ENCODE peak calls at places on chromosomes 3 and 15, in seven cellular contexts. H, I, T, U, Q, O and Y are unnamed samples.

GRCh38 chr15:76340198-76340801 is 3.7 kb downstream of the ISL2 start:
- DNase-seq in O (peak), U (no peak), I (peak), T (no peak), H (no peak), Q (no peak), Y (no peak)

GRCh38 chr3:194711913-194712312 is 26.2 kb downstream of the FAM43A start:
- DNase-seq in O (peak), T (no peak), H (peak), I (peak), Q (no peak), U (peak), Y (peak)

GRCh38 chr3:111246967-111247760 is 175.5 kb downstream of the NECTIN3 start:
- DNase-seq in Q (no peak), O (peak), I (no peak), T (no peak), H (peak), U (peak), Y (peak)

GRCh38 chr15:77552066-77552465 is 80.6 kb downstream of the LINGO1 start:
- DNase-seq in O (no peak), I (no peak), U (no peak), Q (no peak), H (no peak), T (no peak), Y (no peak)

GRCh38 chr3:62003833-62004232 is 369.5 kb downstream of the FEZF2 start:
- DNase-seq in O (no peak), Q (no peak), H (no peak), U (no peak), I (no peak), T (no peak), Y (no peak)

GRCh38 chr3:94811836-94812235 is 749.0 kb downstream of the NSUN3 start:
- DNase-seq in U (no peak), Q (peak), I (peak), O (no peak), H (no peak), T (no peak), Y (no peak)

GRCh38 chr3:134360046-134360445 is 14.2 kb downstream of the AMOTL2 start:
- DNase-seq in U (no peak), H (no peak), I (no peak), Q (no peak), O (no peak), T (no peak), Y (no peak)

GRCh38 chr3:125083776-125084175 is 28.0 kb upstream of the HEG1 start:
- DNase-seq in I (no peak), U (no peak), O (peak), Q (no peak), T (no peak), H (no peak), Y (no peak)

GRCh38 chr3:53938645-53939044 is 47.0 kb upstream of the SELENOK start:
- DNase-seq in O (peak), U (peak), Q (peak), H (no peak), I (peak), T (peak), Y (no peak)

GRCh38 chr3:58387650-58388546 is 45.7 kb downstream of the PDHB start:
- DNase-seq in O (no peak), H (no peak), Q (no peak), I (no peak), T (no peak), U (no peak), Y (no peak)

GRCh38 chr3:33089515-33089914 is 7.4 kb downstream of the GLB1 start:
- DNase-seq in I (no peak), H (no peak), T (no peak), U (no peak), O (no peak), Q (no peak), Y (no peak)

GRCh38 chr3:106485202-106485601 is 616.4 kb upstream of the CBLB start:
- DNase-seq in O (no peak), I (no peak), U (no peak), H (no peak), Q (no peak), T (no peak), Y (no peak)

GRCh38 chr15:32029409-32029861 is 880 bp upstream of the CHRNA7 start:
- DNase-seq in I (peak), H (no peak), U (no peak), O (peak), Q (no peak), T (no peak), Y (no peak)

GRCh38 chr3:146814601-146815315 is 209.6 kb upstream of the PLSCR5 start:
- DNase-seq in I (peak), U (peak), O (peak), H (no peak), Q (no peak), T (no peak), Y (peak)

GRCh38 chr3:135806342-135806741 is 159.2 kb upstream of the PPP2R3A start:
- DNase-seq in H (no peak), I (peak), O (no peak), Q (no peak), U (no peak), T (no peak), Y (no peak)

GRCh38 chr15:49145651-49146609 is 9.5 kb downstream of the COPS2 start:
- DNase-seq in U (peak), T (peak), Q (peak), I (peak), O (peak), H (no peak), Y (no peak)

GRCh38 chr3:128879991-128880390 is 571 bp downstream of the ACAD9 start:
- DNase-seq in I (no peak), T (no peak), O (no peak), Q (peak), H (no peak), U (no peak), Y (no peak)

GRCh38 chr3:166123088-166123487 is 285.9 kb upstream of the BCHE start:
- DNase-seq in U (no peak), Q (no peak), I (no peak), O (no peak), H (no peak), T (no peak), Y (no peak)

GRCh38 chr15:49734831-49735508 is 114.1 kb downstream of the DTWD1 start:
- DNase-seq in T (no peak), Q (no peak), O (no peak), H (no peak), I (no peak), U (no peak), Y (no peak)

GRCh38 chr3:115397433-115397832 is 225.9 kb upstream of the GAP43 start:
- DNase-seq in T (no peak), Q (no peak), U (no peak), O (peak), H (no peak), I (no peak), Y (no peak)

GRCh38 chr3:32816439-32817194 is 1.2 kb upstream of the TRIM71 start:
- DNase-seq in O (peak), H (no peak), U (no peak), T (no peak), I (peak), Q (peak), Y (no peak)

GRCh38 chr15:43329960-43330779 is at the start of gene LCMT2:
- DNase-seq in H (peak), T (peak), U (peak), O (peak), Q (peak), I (peak), Y (peak)

GRCh38 chr3:159237221-159237620 is 435.4 kb downstream of the MFSD1 start:
- DNase-seq in T (no peak), I (no peak), H (no peak), U (no peak), O (no peak), Q (no peak), Y (no peak)

GRCh38 chr3:72950801-72951200 is 45.8 kb upstream of the PPP4R2 start:
- DNase-seq in T (no peak), I (peak), H (no peak), U (no peak), O (no peak), Q (no peak), Y (no peak)

GRCh38 chr3:9088431-9089353 is 125.4 kb upstream of the RAD18 start:
- DNase-seq in T (no peak), I (no peak), U (peak), O (peak), Q (peak), H (no peak), Y (no peak)

GRCh38 chr3:38713121-38713520 is 63.6 kb upstream of the SCN5A start:
- DNase-seq in U (no peak), O (no peak), Q (no peak), H (no peak), I (no peak), T (no peak), Y (no peak)

GRCh38 chr3:38711321-38711720 is 61.8 kb upstream of the SCN5A start:
- DNase-seq in T (no peak), Q (no peak), H (no peak), I (no peak), O (no peak), U (peak), Y (no peak)

GRCh38 chr3:38706961-38707360 is 57.5 kb upstream of the SCN5A start:
- DNase-seq in H (no peak), Q (no peak), I (no peak), U (no peak), O (no peak), T (no peak), Y (no peak)

GRCh38 chr3:38702231-38702630 is 52.7 kb upstream of the SCN5A start:
- DNase-seq in T (no peak), O (no peak), U (no peak), Q (no peak), I (no peak), H (no peak), Y (no peak)

DNA sequence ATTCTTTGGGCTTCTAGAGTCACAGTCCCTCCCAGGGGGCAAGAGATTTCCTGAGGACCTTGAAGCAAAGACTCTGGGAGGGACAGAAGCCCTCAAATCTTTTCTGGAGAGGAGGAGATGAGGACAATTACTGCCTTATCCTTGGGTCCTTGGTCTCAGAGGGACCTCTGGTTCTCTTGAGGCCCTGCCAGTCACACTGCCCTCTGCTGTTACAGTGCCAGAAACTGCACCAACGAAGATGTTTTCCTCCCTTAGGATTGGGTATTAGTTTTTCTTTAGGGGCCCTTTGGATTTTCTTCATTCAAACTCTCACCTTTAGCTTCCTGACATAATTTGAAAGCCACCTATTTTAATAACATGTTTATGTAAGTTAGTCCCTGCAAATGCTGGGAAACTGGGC is 58.2 kb upstream of the SCN5A start:
- DNase-seq in T (no peak), H (no peak), O (no peak), I (peak), U (no peak), Q (no peak), Y (no peak)
- TF ChIP-seq CTCF in T (no peak), H (peak), O (no peak), I (peak), U (peak), Q (peak), Y (no peak)

DNA sequence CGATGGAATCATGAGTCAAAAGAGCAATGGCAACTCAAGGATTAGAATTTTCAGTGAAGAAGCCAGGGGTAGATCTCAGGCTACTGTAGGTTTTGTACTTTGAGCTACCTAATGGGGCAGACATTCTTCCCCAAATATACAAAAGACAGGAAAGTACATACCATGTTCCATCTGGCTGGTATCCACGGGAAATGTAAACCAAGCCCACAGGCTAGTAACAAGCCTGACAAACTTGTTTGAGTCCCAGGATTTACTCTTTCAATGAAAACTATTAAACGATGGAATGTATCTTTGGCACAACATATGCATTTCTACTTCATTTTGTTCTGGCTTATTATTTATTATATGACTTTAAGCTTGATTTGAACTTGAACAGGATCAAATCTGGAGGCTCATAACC is 44.2 kb upstream of the GOLIM4 start:
- DNase-seq in H (no peak), I (no peak), U (peak), O (no peak), Q (no peak), T (no peak), Y (no peak)
- H3K4me3 ChIP-seq in H (no peak), I (no peak), U (no peak), O (no peak), Q (no peak), T (no peak), Y (no peak)

GRCh38 chr3:81395739-81396138 is 365.7 kb downstream of the GBE1 start:
- DNase-seq in Q (no peak), U (no peak), H (no peak), I (peak), O (no peak), T (no peak), Y (no peak)
- TF ChIP-seq CTCF in Q (no peak), U (no peak), H (no peak), I (peak), O (no peak), T (no peak), Y (no peak)

GRCh38 chr15:40049076-40049475 is 10.1 kb upstream of the SRP14 start:
- DNase-seq in Q (no peak), U (no peak), H (no peak), O (no peak), I (no peak), T (peak), Y (no peak)

GRCh38 chr15:40045572-40046217 is 6.7 kb upstream of the SRP14 start:
- DNase-seq in H (no peak), Q (no peak), O (no peak), I (no peak), T (peak), U (no peak), Y (no peak)

GRCh38 chr15:40047413-40048154 is 8.6 kb upstream of the SRP14 start:
- DNase-seq in H (no peak), Q (no peak), O (peak), U (peak), T (peak), I (no peak), Y (no peak)

GRCh38 chr15:40046721-40047412 is 7.9 kb upstream of the SRP14 start:
- DNase-seq in Q (no peak), U (peak), I (no peak), T (peak), H (no peak), O (peak), Y (no peak)

GRCh38 chr15:40048155-40048792 is 9.3 kb upstream of the SRP14 start:
- DNase-seq in U (no peak), Q (no peak), H (no peak), T (peak), I (no peak), O (no peak), Y (no peak)
- H3K4me3 ChIP-seq in U (no peak), Q (no peak), H (no peak), T (no peak), I (no peak), O (no peak), Y (no peak)

GRCh38 chr15:92077353-92078080 is 224.0 kb downstream of the SLCO3A1 start:
- DNase-seq in T (peak), U (peak), H (no peak), I (peak), O (peak), Q (peak), Y (no peak)

GRCh38 chr15:92076536-92076935 is 223.0 kb downstream of the SLCO3A1 start:
- DNase-seq in U (no peak), H (no peak), Q (no peak), T (no peak), I (no peak), O (no peak), Y (no peak)

GRCh38 chr15:92079647-92080255 is 226.2 kb downstream of the SLCO3A1 start:
- DNase-seq in H (no peak), U (no peak), T (no peak), I (no peak), O (no peak), Q (no peak), Y (no peak)

GRCh38 chr15:92078270-92078669 is 224.8 kb downstream of the SLCO3A1 start:
- DNase-seq in T (no peak), H (no peak), U (no peak), I (no peak), Q (no peak), O (no peak), Y (no peak)

DNA sequence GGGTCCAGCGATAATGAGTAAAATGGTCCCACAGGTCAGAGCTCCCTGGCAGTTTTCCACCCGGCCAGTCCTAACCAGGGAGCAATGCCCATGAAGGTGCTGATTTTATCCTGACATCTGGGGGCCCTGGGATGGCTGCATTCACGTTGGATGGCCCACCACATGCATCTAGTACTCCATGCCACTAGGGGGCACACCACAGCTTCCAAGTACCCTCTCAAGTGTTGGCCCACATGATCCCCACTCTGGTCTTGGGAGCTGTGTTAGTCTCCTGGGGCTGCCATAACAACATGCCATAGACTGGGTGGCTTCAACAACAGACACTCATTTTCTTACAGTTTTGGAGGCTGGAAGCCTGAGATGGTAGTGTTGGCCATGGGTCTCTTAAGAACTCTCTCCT is 225.5 kb downstream of the SLCO3A1 start:
- DNase-seq in I (peak), T (no peak), H (no peak), Q (peak), O (peak), U (no peak), Y (no peak)
- TF ChIP-seq CTCF in I (peak), T (no peak), H (peak), Q (peak), O (no peak), U (peak), Y (peak)